ENCODE peak calls at places on chromosomes 7 and 10, in six cellular contexts. P is HCT116, O is kidney, R is fibroblast of lung, S is neuronal stem cell, J is body of pancreas. Y is an unnamed sample. For H3K4me1, the result is how much of the 10 kb centered on the place peaks cover.

GRCh38 chr7:142894112-142894835 is 8.7 kb upstream of the TRPV6 start:
- DNase-seq in P (no peak), O (no peak), R (no peak), S (no peak), J (no peak), Y (no peak)

GRCh38 chr7:116583653-116584052 is 58.8 kb downstream of the CAV1 start:
- DNase-seq in P (no peak), O (no peak), R (no peak), S (no peak), J (no peak), Y (no peak)

GRCh38 chr10:123553810-123554430 is 112.2 kb upstream of the GPR26 start:
- DNase-seq in P (no peak), O (no peak), R (no peak), S (no peak), J (no peak), Y (no peak)

GRCh38 chr7:70676243-70676642 is 455.7 kb upstream of the GALNT17 start:
- DNase-seq in P (no peak), O (no peak), R (peak), S (no peak), J (no peak), Y (no peak)

GRCh38 chr7:460374-461117 is 59.1 kb downstream of the PDGFA start:
- DNase-seq in P (no peak), O (peak), R (peak), S (no peak), J (no peak), Y (peak)

GRCh38 chr7:4711634-4712033 is 29.5 kb downstream of the FOXK1 start:
- DNase-seq in P (no peak), O (no peak), R (no peak), S (no peak), J (no peak), Y (no peak)

GRCh38 chr7:99794585-99795502 is 10.9 kb upstream of the CYP3A4 start:
- DNase-seq in P (no peak), O (no peak), R (peak), S (no peak), J (peak), Y (no peak)

GRCh38 chr7:105723582-105723981 is 142.3 kb upstream of the EFCAB10 start:
- DNase-seq in P (no peak), O (no peak), R (no peak), S (peak), J (no peak), Y (no peak)

GRCh38 chr7:111089822-111090426 is 1.0 kb upstream of the LRRN3 start:
- DNase-seq in P (peak), O (no peak), R (peak), S (no peak), J (no peak), Y (no peak)

GRCh38 chr10:121078036-121078435 is 226.9 kb downstream of the WDR11 start:
- DNase-seq in P (no peak), O (no peak), R (no peak), S (no peak), J (peak), Y (no peak)

GRCh38 chr10:47037654-47038425 is 126.6 kb downstream of the PTPN20 start:
- DNase-seq in P (no peak), O (no peak), R (no peak), S (no peak), J (no peak), Y (peak)

GRCh38 chr7:157501576-157501975 is 164.8 kb downstream of the DNAJB6 start:
- DNase-seq in P (no peak), O (no peak), R (no peak), S (no peak), J (no peak), Y (no peak)

GRCh38 chr7:30743371-30744074 is 8.4 kb upstream of the INMT start:
- DNase-seq in P (no peak), O (no peak), R (no peak), S (no peak), J (no peak), Y (no peak)

GRCh38 chr10:3873728-3874461 is 88.9 kb upstream of the KLF6 start:
- DNase-seq in P (peak), O (no peak), R (peak), S (peak), J (peak), Y (no peak)

GRCh38 chr10:46092523-46093195 is 46.6 kb upstream of the MSMB start:
- DNase-seq in P (no peak), O (no peak), R (no peak), S (no peak), J (no peak), Y (no peak)

GRCh38 chr7:4607321-4607729 is 74.8 kb upstream of the FOXK1 start:
- DNase-seq in P (no peak), O (no peak), R (peak), S (no peak), J (no peak), Y (no peak)

GRCh38 chr10:98664329-98665042 is 217.8 kb upstream of the HPS1 start:
- DNase-seq in P (peak), O (no peak), R (no peak), S (no peak), J (peak), Y (no peak)

GRCh38 chr10:84177541-84178386 is 4.2 kb downstream of the GPR15LG start:
- DNase-seq in P (no peak), O (no peak), R (no peak), S (no peak), J (no peak), Y (no peak)

GRCh38 chr10:44180321-44181154 is 204.4 kb downstream of the CXCL12 start:
- DNase-seq in P (no peak), O (no peak), R (peak), S (no peak), J (peak), Y (no peak)

GRCh38 chr7:84975586-84976185 is 211.2 kb downstream of the SEMA3D start:
- DNase-seq in P (no peak), O (no peak), R (peak), S (no peak), J (no peak), Y (no peak)

GRCh38 chr10:58666024-58666423 is 153.4 kb downstream of the BICC1 start:
- DNase-seq in P (no peak), O (no peak), R (peak), S (no peak), J (peak), Y (no peak)

DNA sequence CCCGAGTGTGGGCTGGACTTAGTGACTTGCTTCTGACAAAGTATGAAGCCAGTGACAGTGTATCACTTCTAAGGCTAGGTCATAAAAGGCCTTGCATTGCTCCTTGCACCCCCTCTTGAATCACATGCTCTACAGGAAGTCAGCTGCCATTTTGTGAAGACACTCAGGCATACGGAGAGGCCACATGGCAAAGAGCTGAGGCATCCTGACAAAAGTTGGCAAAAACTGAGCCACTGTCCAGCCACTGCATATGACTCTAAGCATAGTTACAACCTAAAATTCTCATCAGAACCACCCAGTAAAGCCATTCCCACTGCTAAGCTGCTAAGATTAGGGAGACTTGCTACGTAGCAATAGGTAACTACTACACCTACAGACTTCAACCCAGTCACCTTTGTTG is 18.6 kb downstream of the COBL start:
- DNase-seq in P (no peak), O (no peak), R (no peak), S (no peak), J (no peak), Y (no peak)
- H3K4me1 ChIP-seq in P (under half), O (under half), R (under half), S (under half), J (under half), Y (under half)

DNA sequence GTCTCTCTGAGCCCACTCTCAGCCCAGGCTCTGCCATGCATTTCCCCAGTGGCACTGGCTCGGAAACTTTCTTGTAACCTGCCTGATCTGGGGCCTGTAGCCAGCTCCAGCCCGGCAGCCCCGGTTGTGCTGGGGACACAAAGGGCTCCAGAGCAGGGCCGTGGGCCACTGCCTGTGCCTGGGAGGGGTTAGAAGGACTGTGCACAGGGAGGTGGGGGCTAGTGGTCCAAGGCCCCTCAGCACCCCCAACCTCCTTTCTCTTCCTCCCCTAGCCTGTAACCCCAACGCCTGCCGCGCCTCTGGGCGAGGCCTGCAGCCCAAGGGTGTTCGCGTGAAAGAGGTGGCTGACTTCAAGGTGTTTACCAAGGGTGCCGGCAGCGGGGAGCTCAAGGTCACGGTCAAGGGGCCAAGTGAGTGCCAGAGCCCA is 9.6 kb downstream of the FLNC start:
- DNase-seq in P (no peak), O (peak), R (no peak), S (no peak), J (no peak), Y (peak)
- H3K4me1 ChIP-seq in P (under half), O (under half), R (under half), S (under half), J (under half), Y (under half)

DNA sequence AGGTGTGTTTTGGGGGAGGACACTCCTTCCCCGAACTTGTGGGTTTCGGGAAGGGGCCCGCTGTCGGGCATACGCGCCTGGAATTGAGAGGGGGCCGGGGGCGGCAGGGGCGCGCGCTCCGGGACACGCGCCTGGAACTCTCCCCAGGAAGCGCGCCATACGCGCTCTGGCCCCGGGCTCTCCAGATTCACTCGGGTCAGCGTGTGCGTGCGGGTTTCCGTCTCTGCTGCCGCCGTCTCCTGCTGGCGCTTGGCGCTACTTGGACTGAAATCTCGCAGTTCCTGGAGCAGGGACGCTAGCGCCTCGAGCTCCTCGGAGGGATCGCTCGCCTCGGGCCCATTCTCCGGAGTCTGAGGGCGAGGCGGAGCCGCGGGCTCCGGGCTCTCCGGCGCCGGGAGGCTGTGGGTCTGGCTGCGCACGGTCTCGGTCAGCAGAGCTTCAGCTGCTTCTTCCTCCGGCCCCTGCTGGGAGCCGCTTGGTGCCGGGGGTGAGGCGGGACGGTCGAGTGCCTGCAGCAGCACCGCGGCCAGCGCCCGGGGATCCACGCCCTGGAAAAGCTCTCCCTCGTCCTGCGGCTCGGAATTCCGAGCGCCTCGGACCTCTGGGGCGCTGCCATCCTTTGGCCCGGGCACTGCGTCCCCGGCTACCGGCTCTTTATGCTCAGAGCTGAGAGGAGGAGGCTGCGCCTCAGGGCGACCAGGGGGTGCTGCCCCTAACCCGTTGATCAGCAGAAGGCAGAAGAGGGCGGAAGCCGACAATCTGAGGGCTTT is 1.1 kb downstream of the VGF start:
- DNase-seq in P (no peak), O (peak), R (peak), S (no peak), J (peak), Y (no peak)
- H3K4me1 ChIP-seq in P (half or more), O (under half), R (under half), S (half or more), J (under half), Y (under half)

DNA sequence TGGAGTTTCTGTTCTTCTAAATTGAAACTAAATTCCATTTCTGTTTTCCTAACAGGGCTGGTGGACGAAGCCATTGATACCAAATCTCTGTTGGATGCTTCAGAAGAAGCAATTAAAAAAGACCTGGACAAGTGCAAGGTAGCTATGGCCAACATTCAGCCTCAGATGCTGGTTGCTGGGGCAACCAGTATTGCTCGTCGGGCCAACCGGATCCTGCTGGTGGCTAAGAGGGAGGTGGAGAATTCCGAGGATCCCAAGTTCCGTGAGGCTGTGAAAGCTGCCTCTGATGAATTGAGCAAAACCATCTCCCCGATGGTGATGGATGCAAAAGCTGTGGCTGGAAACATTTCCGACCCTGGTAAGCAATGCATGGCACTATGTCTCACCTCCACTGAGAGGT is 45.6 kb downstream of the AP3M1 start:
- DNase-seq in P (no peak), O (no peak), R (no peak), S (no peak), J (no peak), Y (no peak)
- H3K4me1 ChIP-seq in P (under half), O (under half), R (under half), S (under half), J (under half), Y (under half)

GRCh38 chr7:74275401-74275881 is 13.8 kb upstream of the CLIP2 start:
- DNase-seq in P (no peak), O (no peak), R (no peak), S (no peak), J (no peak), Y (no peak)

GRCh38 chr7:74271742-74272141 is 17.5 kb upstream of the CLIP2 start:
- DNase-seq in P (no peak), O (no peak), R (no peak), S (no peak), J (no peak), Y (no peak)

GRCh38 chr7:74269757-74270277 is 15.6 kb upstream of the RFC2 start:
- DNase-seq in P (peak), O (no peak), R (peak), S (peak), J (peak), Y (peak)

GRCh38 chr7:74267756-74268565 is 13.8 kb upstream of the RFC2 start:
- DNase-seq in P (no peak), O (no peak), R (no peak), S (no peak), J (no peak), Y (no peak)

DNA sequence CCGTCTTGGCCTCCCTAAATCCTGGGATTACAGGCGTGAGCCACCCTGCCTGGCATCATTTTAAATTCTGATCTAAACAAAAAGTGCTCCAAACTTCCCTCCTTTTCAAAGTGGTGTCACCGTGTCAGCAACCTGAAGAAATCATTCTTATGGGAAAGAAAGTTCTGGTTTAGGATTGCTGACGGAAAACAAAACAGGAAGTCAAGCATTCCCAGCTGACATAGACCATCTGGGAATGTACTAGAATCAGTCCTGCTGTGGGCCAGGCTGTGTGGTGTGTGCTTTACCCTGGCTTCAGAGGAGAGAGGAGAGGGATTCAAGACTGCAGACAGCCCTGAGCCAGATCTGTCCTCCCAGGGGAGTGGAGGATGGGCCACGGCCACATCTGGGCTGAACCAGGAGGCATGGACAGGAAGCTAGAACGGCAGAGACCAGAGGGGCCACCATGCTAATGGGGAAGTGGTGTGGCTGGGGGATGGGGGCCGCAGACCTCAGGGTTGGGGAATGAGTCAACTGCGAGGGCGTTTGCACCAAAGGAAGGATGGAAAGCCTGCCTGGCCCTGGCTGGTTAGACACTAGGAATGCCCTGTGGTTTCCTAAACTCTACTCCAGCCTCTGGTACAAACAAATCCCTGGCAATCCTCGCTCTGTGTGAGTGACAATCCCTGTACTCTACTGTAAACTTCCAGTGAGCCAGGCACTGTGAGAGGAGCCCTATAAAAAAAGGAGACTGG is 16.7 kb upstream of the CLIP2 start:
- DNase-seq in P (no peak), O (peak), R (peak), S (no peak), J (peak), Y (peak)
- H3K4me1 ChIP-seq in P (under half), O (under half), R (under half), S (under half), J (under half), Y (under half)

DNA sequence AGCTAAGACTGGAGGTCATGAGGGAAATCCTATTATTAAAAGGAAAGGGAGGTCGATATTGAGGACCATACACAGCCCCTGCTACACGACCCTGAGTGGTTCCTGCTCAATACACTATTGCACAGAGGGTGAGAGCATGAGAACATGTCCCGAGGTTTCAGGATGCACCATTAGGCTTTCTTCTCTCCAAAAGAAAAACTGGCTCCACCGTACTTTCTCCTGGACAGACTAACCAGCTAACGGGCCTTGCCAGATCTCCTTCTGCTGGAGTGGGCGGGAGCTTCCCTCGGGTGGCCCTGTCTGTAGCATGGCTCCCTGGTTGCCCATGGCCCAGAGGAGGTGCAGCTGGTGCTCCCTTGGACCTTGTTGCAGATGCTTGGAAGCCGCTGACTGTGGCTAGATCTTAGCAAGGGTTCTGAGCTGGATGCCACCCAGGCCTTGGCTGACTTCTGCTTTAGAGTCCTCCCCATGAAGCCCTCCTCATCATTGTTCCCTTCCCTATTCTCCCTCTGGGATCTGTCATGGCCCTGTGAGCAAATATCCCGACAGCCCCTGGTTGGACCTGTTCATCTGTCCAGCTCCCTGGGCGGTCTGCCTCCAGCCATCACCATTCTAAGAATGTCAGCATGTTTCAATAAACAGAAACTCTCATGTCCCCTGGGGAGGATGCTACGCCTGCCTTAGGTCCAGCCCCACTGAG is 52.9 kb upstream of the SHH start:
- DNase-seq in P (no peak), O (no peak), R (no peak), S (no peak), J (peak), Y (no peak)
- H3K4me1 ChIP-seq in P (under half), O (under half), R (under half), S (under half), J (under half), Y (under half)

GRCh38 chr10:86958831-86959736 is 685 bp downstream of the SNCG start:
- DNase-seq in P (peak), O (peak), R (peak), S (no peak), J (no peak), Y (no peak)

GRCh38 chr10:86959737-86960002 is 1.3 kb downstream of the SNCG start:
- DNase-seq in P (no peak), O (no peak), R (no peak), S (no peak), J (no peak), Y (no peak)

GRCh38 chr10:86957471-86958108 is at the start of gene MMRN2:
- DNase-seq in P (no peak), O (peak), R (no peak), S (no peak), J (no peak), Y (no peak)

GRCh38 chr10:86956841-86957448 is 470 bp downstream of the MMRN2 start:
- DNase-seq in P (no peak), O (peak), R (no peak), S (no peak), J (no peak), Y (peak)

DNA sequence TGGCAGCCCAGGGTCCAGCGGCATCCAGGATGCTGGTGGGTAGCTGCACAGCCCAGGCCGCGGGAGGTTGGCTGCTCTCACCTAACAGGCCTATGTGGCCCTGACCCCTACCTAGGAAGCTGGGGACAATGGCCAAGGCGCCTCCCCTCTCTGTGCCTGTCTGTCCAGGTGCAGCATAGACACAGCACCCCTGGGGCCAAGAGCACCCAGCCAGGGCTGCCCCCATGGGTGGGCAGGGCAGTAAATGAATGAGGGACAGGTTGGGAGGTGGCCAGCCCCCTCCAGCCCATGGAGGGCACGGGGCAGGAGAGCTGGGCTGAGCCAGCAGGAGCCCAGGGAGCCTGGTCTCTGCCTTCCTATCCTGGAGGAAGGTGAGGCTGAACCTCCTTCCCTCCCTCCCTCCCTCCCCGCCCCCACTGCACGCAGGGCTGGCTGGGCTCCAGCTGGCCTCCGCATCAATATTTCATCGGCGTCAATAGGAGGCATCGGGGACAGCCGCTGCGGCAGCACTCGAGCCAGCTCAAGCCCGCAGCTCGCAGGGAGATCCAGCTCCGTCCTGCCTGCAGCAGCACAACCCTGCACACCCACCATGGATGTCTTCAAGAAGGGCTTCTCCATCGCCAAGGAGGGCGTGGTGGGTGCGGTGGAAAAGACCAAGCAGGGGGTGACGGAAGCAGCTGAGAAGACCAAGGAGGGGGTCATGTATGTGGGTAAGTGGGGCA is at the start of gene SNCG:
- DNase-seq in P (no peak), O (peak), R (no peak), S (no peak), J (no peak), Y (no peak)
- H3K4me1 ChIP-seq in P (half or more), O (under half), R (under half), S (half or more), J (under half), Y (half or more)

Y was measured in lower lobe of right lung.